ENCODE peak calls at places on chromosomes 13 and 19, in ten cellular contexts. J is WTC11, I is suprapubic skin, Z is bronchial epithelial cell, K is lower leg skin, B is fibroblast of pulmonary artery, R is endothelial cell, H is thoracic aorta, Y is uterus, U is A549. D is an unnamed sample.

GRCh38 chr19:42254083-42254849 is 662 bp downstream of the ERF start:
- DNase-seq in J (peak), I (peak), Z (no peak), K (peak), B (peak), R (peak), H (no peak), Y (peak), U (peak), D (peak)

GRCh38 chr13:52650731-52651130 is 1.9 kb upstream of the SUGT1 start:
- DNase-seq in J (no peak), I (no peak), Z (no peak), K (no peak), B (no peak), R (no peak), H (no peak), Y (no peak), U (no peak), D (no peak)

GRCh38 chr13:114222461-114222968 is 12.2 kb upstream of the CDC16 start:
- DNase-seq in J (no peak), I (no peak), Z (peak), K (no peak), B (peak), R (no peak), H (no peak), Y (no peak), U (no peak), D (no peak)

GRCh38 chr19:20124879-20125278 is 42.1 kb upstream of the ZNF486 start:
- DNase-seq in J (no peak), I (no peak), Z (no peak), K (no peak), B (no peak), R (no peak), H (no peak), Y (no peak), U (no peak), D (no peak)

GRCh38 chr13:79686441-79686840 is 205.5 kb downstream of the NDFIP2 start:
- DNase-seq in J (no peak), I (no peak), Z (no peak), K (no peak), B (peak), R (no peak), H (no peak), Y (no peak), U (no peak), D (no peak)

GRCh38 chr19:8482696-8483095 is 19.7 kb downstream of the PRAM1 start:
- DNase-seq in J (no peak), I (peak), Z (no peak), K (no peak), B (no peak), R (no peak), H (no peak), Y (no peak), U (no peak), D (no peak)

GRCh38 chr13:79803939-79804487 is 323.1 kb downstream of the NDFIP2 start:
- DNase-seq in J (no peak), I (no peak), Z (no peak), K (no peak), B (no peak), R (no peak), H (no peak), Y (no peak), U (no peak), D (no peak)

GRCh38 chr13:30334663-30335386 is 27.5 kb upstream of the KATNAL1 start:
- DNase-seq in J (peak), I (no peak), Z (peak), K (no peak), B (peak), R (peak), H (no peak), Y (no peak), U (peak), D (peak)

GRCh38 chr13:36850790-36851438 is 31.9 kb downstream of the RFXAP start:
- DNase-seq in J (peak), I (no peak), Z (no peak), K (no peak), B (peak), R (peak), H (no peak), Y (no peak), U (no peak), D (peak)

GRCh38 chr19:11168568-11168967 is 13.0 kb upstream of the SPC24 start:
- DNase-seq in J (no peak), I (no peak), Z (peak), K (no peak), B (peak), R (no peak), H (no peak), Y (no peak), U (peak), D (peak)

GRCh38 chr13:45331123-45331619 is 9.8 kb downstream of the TPT1 start:
- DNase-seq in J (no peak), I (no peak), Z (no peak), K (no peak), B (no peak), R (no peak), H (no peak), Y (no peak), U (no peak), D (no peak)

GRCh38 chr13:45015300-45015699 is 26.0 kb downstream of the GPALPP1 start:
- DNase-seq in J (no peak), I (no peak), Z (peak), K (no peak), B (peak), R (no peak), H (no peak), Y (no peak), U (no peak), D (no peak)

GRCh38 chr19:55373993-55374757 is 2.5 kb upstream of the TMEM190 start:
- DNase-seq in J (no peak), I (no peak), Z (no peak), K (no peak), B (peak), R (no peak), H (no peak), Y (no peak), U (peak), D (no peak)

GRCh38 chr19:35267818-35268545 is 780 bp upstream of the USF2 start:
- DNase-seq in J (peak), I (no peak), Z (peak), K (peak), B (peak), R (peak), H (no peak), Y (peak), U (peak), D (peak)

GRCh38 chr19:30136591-30136990 is 194.6 kb downstream of the URI1 start:
- DNase-seq in J (no peak), I (no peak), Z (no peak), K (no peak), B (no peak), R (no peak), H (no peak), Y (no peak), U (no peak), D (no peak)

GRCh38 chr19:55119053-55119452 is 1.6 kb upstream of the PPP1R12C start:
- DNase-seq in J (no peak), I (no peak), Z (no peak), K (no peak), B (no peak), R (no peak), H (no peak), Y (no peak), U (no peak), D (no peak)

GRCh38 chr13:36105726-36106125 is 25.5 kb downstream of the DCLK1 start:
- DNase-seq in J (no peak), I (no peak), Z (no peak), K (no peak), B (no peak), R (no peak), H (no peak), Y (no peak), U (no peak), D (no peak)

GRCh38 chr19:13404236-13404635 is 102.0 kb downstream of the CACNA1A start:
- DNase-seq in J (no peak), I (no peak), Z (no peak), K (no peak), B (no peak), R (no peak), H (no peak), Y (no peak), U (no peak), D (no peak)

GRCh38 chr13:64371045-64371444 is 2859.1 kb downstream of the PCDH9 start:
- DNase-seq in J (no peak), I (no peak), Z (peak), K (no peak), B (no peak), R (no peak), H (no peak), Y (no peak), U (peak), D (no peak)

GRCh38 chr13:93039131-93039530 is 187.5 kb upstream of the GPC6 start:
- DNase-seq in J (no peak), I (no peak), Z (no peak), K (no peak), B (peak), R (no peak), H (no peak), Y (no peak), U (no peak), D (no peak)

GRCh38 chr19:45451181-45451849 is 16.5 kb upstream of the FOSB start:
- DNase-seq in J (no peak), I (peak), Z (peak), K (no peak), B (peak), R (peak), H (no peak), Y (peak), U (no peak), D (no peak)

GRCh38 chr13:64697226-64697625 is 2532.9 kb downstream of the PCDH9 start:
- DNase-seq in J (no peak), I (no peak), Z (no peak), K (no peak), B (peak), R (no peak), H (no peak), Y (no peak), U (no peak), D (no peak)

GRCh38 chr13:27290715-27291114 is 20.1 kb downstream of the RASL11A start:
- DNase-seq in J (no peak), I (no peak), Z (no peak), K (no peak), B (no peak), R (no peak), H (no peak), Y (no peak), U (no peak), D (no peak)

GRCh38 chr13:46575843-46576242 is 22.9 kb downstream of the LRCH1 start:
- DNase-seq in J (no peak), I (no peak), Z (peak), K (no peak), B (peak), R (no peak), H (no peak), Y (no peak), U (peak), D (no peak)

GRCh38 chr19:17797397-17798201 is 2.7 kb downstream of the B3GNT3 start:
- DNase-seq in J (no peak), I (no peak), Z (peak), K (no peak), B (no peak), R (no peak), H (no peak), Y (no peak), U (peak), D (peak)

GRCh38 chr19:18418034-18418724 is 1.0 kb upstream of the SSBP4 start:
- DNase-seq in J (peak), I (peak), Z (no peak), K (no peak), B (no peak), R (no peak), H (no peak), Y (no peak), U (no peak), D (no peak)

GRCh38 chr13:20057963-20058362 is 99.4 kb downstream of the ZMYM2 start:
- DNase-seq in J (no peak), I (no peak), Z (no peak), K (no peak), B (no peak), R (no peak), H (no peak), Y (no peak), U (no peak), D (no peak)
- TF ChIP-seq CTCF in J (no peak), I (no peak), Z (no peak), K (no peak), B (peak), R (no peak), H (no peak), Y (no peak), U (no peak), D (no peak)

GRCh38 chr19:16327501-16327900 is 2.9 kb downstream of the KLF2 start:
- DNase-seq in J (no peak), I (no peak), Z (no peak), K (no peak), B (peak), R (no peak), H (no peak), Y (no peak), U (no peak), D (no peak)

GRCh38 chr19:16330368-16330801 is 5.8 kb downstream of the KLF2 start:
- DNase-seq in J (no peak), I (peak), Z (peak), K (no peak), B (peak), R (no peak), H (peak), Y (peak), U (peak), D (peak)

GRCh38 chr19:16327131-16327450 is 2.5 kb downstream of the KLF2 start:
- DNase-seq in J (no peak), I (no peak), Z (no peak), K (no peak), B (peak), R (no peak), H (no peak), Y (no peak), U (no peak), D (no peak)

GRCh38 chr19:16327911-16328823 is 3.5 kb downstream of the KLF2 start:
- DNase-seq in J (no peak), I (peak), Z (peak), K (peak), B (peak), R (no peak), H (peak), Y (peak), U (peak), D (no peak)

DNA sequence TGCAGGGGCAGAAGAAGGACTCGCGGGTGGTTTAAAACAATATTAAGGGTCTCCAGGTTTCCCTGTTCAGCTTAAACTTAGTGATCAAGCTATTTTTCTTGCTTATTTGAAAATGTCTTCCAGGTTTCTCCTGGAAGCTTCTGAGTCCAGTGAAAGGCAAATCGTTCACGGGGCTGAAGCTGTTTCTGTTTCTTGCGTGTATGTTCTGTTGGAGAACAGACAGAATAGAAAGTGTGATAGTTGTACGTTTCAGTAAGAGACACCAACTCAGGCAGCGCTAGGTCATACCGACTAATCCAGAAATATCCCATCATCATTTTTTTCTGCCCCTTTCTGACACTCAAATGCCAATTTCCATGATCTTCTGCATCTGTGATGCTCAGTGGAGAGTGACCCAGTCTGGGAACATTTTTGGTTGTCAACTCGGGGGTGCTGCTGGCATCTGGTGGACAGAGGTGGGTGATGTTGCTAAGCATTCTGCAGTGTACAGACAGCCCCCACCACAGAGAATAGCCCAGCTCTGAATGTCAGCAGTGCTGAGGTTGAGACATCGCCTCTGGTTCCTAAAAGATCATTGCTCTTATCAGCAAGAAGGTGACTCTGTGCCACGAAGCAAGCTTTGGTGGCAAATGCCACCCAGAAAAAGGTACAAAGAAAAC is 4.3 kb downstream of the KLF2 start:
- DNase-seq in J (no peak), I (peak), Z (no peak), K (no peak), B (peak), R (no peak), H (no peak), Y (no peak), U (peak), D (no peak)
- TF ChIP-seq CTCF in J (no peak), I (no peak), Z (no peak), K (no peak), B (peak), R (no peak), H (no peak), Y (peak), U (no peak), D (no peak)

GRCh38 chr19:56964526-56964925 is 124.0 kb upstream of the PEG3 start:
- DNase-seq in J (no peak), I (no peak), Z (no peak), K (no peak), B (no peak), R (no peak), H (no peak), Y (no peak), U (no peak), D (no peak)
- TF ChIP-seq CTCF in J (no peak), I (no peak), Z (no peak), K (no peak), B (no peak), R (no peak), H (no peak), Y (no peak), U (no peak), D (no peak)

DNA sequence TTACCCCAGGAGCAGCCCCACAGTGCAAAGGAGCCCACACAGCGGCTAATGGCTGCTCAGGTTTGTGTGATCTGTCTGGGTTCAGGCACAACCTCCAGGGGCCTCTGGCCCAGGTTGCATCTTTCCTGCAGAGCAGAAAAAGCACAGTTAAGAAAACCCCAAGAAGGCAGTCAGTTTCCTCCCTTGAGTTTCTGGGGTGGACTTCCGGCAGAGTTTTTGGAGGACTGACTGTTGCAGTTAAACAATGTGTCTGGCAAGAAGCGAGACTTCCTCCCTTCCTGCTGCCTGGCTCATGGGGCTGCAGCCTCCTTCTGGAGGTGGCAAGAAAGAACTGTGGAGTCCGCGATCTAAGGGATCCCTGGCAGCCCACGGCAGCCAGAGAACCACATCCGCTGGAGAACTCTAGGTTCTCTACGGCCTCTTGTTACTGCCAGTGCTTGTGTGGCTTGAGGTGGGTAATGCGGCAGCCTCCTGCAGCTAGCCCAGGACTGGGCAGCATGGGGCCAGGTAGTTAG is 114.4 kb downstream of the ZDHHC20 start:
- DNase-seq in J (no peak), I (no peak), Z (no peak), K (no peak), B (no peak), R (no peak), H (no peak), Y (no peak), U (no peak), D (no peak)
- TF ChIP-seq CTCF in J (no peak), I (no peak), Z (no peak), K (no peak), B (no peak), R (no peak), H (no peak), Y (no peak), U (no peak), D (no peak)

DNA sequence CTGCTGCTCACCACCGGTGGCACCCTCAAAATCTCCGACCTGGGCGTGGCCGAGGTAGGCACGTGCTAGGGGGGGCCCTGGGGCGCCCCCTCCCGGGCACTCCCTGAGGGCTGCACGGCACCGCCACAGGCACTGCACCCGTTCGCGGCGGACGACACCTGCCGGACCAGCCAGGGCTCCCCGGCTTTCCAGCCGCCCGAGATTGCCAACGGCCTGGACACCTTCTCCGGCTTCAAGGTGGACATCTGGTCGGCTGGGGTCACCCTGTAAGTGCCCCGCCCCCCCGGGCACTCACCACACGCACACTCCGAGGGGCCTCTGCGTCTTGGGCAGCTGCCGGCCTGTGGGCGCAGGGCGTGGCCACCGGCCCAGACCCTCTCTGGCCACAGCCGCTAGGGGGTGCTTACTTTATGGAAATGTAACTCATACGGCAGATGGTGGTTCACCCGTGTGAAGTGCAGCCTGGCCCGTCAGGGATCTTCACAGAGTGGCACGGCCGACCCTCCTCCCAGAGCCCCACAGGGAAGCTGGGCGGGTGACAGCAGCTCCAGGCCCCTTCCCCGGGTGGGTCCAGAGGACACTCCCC is 15.0 kb downstream of the STK11 start:
- DNase-seq in J (no peak), I (no peak), Z (no peak), K (no peak), B (no peak), R (no peak), H (no peak), Y (no peak), U (peak), D (no peak)
- TF ChIP-seq CTCF in J (no peak), I (no peak), Z (no peak), K (no peak), B (no peak), R (no peak), H (no peak), Y (no peak), U (peak), D (no peak)

GRCh38 chr19:3670258-3670795 is 29.9 kb downstream of the PIP5K1C start:
- DNase-seq in J (no peak), I (peak), Z (no peak), K (peak), B (peak), R (no peak), H (peak), Y (peak), U (peak), D (no peak)

GRCh38 chr19:3672993-3673392 is 27.3 kb downstream of the PIP5K1C start:
- DNase-seq in J (peak), I (no peak), Z (no peak), K (no peak), B (no peak), R (no peak), H (no peak), Y (no peak), U (no peak), D (no peak)

GRCh38 chr19:3670796-3671679 is 29.2 kb downstream of the PIP5K1C start:
- DNase-seq in J (no peak), I (peak), Z (no peak), K (peak), B (peak), R (no peak), H (peak), Y (peak), U (no peak), D (no peak)

GRCh38 chr19:3672575-3672948 is 27.7 kb downstream of the PIP5K1C start:
- DNase-seq in J (no peak), I (no peak), Z (no peak), K (no peak), B (no peak), R (no peak), H (no peak), Y (no peak), U (no peak), D (no peak)

GRCh38 chr19:3671680-3672574 is 28.3 kb downstream of the PIP5K1C start:
- DNase-seq in J (no peak), I (no peak), Z (no peak), K (no peak), B (peak), R (no peak), H (no peak), Y (peak), U (no peak), D (no peak)
- TF ChIP-seq CTCF in J (no peak), I (no peak), Z (no peak), K (no peak), B (peak), R (no peak), H (no peak), Y (peak), U (no peak), D (no peak)

DNA sequence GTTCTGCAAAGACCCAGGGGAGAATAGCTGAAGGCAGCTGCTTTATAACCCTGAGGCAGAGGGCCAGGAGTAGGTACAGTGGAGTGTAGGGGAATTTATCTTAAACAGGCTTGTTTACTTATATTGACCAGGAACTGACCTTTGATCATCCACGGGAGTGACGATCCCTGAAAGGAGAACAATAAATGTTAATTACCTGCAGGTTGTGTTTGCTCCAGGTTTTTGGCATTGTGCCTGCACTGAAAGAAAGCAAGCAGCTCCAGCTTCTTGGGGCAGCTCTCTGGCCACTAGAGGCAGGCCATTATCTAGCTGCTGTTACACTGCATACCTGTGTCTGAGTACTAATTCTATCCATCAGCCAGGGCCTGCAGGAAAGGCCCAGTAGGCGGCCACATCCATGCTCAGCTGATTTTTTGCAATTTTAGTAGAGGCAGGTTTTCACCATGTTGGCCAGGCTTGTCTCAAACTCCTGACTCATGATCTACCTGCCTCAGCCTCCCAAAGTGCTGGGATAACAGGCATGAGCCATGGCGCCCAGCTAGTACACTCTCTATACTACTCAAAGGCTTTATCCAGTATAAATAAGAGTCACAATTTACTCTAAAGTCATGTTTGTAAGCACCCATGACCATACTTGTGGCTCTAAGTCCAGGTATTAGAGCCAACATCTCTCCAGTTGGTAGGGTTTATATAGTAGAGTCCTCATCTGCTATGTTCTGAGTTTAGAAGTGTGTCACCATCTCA is 8.5 kb upstream of the ZNF91 start:
- DNase-seq in J (no peak), I (no peak), Z (no peak), K (no peak), B (no peak), R (no peak), H (no peak), Y (no peak), U (no peak), D (no peak)
- TF ChIP-seq CTCF in J (no peak), I (no peak), Z (no peak), K (no peak), B (no peak), R (no peak), H (no peak), Y (no peak), U (no peak), D (no peak)

D was measured in Calu3.